ENCODE peak calls at places on chromosomes 16 and 17, in ten cellular contexts. C is transverse colon, A is HL-60, F is sigmoid colon, J is HCT116, Y is stomach, W is GM23338, B is Panc1, P is SK-N-SH, O is spleen. G is an unnamed sample.

GRCh38 chr16:10039220-10040096 is 142.8 kb downstream of the GRIN2A start:
- DNase-seq in C (no peak), A (peak; percentile 10), F (no peak), J (no peak), Y (no peak), W (peak; percentile 75), B (no peak), P (peak; percentile 77), O (no peak), G (no peak)

GRCh38 chr16:31352344-31353115 is 2.4 kb upstream of the ITGAX start:
- DNase-seq in C (no peak), A (peak; percentile 72), F (peak; percentile 59), J (no peak), Y (no peak), W (no peak), B (no peak), P (no peak), O (no peak), G (no peak)

GRCh38 chr16:89796104-89796503 is 20.3 kb downstream of the FANCA start:
- DNase-seq in C (no peak), A (no peak), F (no peak), J (no peak), Y (no peak), W (no peak), B (no peak), P (no peak), O (no peak), G (no peak)

GRCh38 chr16:88854306-88855111 is 2.2 kb downstream of the GALNS start:
- DNase-seq in C (peak; percentile 27), A (peak; percentile 27), F (no peak), J (no peak), Y (no peak), W (no peak), B (no peak), P (no peak), O (peak; percentile 87), G (no peak)

GRCh38 chr16:68136515-68136914 is 51.3 kb downstream of the NFATC3 start:
- DNase-seq in C (no peak), A (no peak), F (no peak), J (no peak), Y (no peak), W (no peak), B (no peak), P (no peak), O (no peak), G (no peak)

GRCh38 chr16:77197747-77198146 is 1.5 kb upstream of the SYCE1L start:
- DNase-seq in C (no peak), A (no peak), F (no peak), J (no peak), Y (no peak), W (no peak), B (no peak), P (no peak), O (no peak), G (no peak)

GRCh38 chr16:80899804-80900592 is 95.6 kb upstream of the CDYL2 start:
- DNase-seq in C (peak; percentile 39), A (no peak), F (peak; percentile 84), J (no peak), Y (peak; percentile 96), W (no peak), B (no peak), P (peak; percentile 68), O (no peak), G (peak; percentile 83)

GRCh38 chr16:75621170-75621477 is 2.0 kb downstream of the ADAT1 start:
- DNase-seq in C (no peak), A (no peak), F (no peak), J (no peak), Y (no peak), W (peak; percentile 51), B (no peak), P (peak; percentile 56), O (no peak), G (no peak)

GRCh38 chr16:30349695-30350094 is 5.4 kb downstream of the CD2BP2 start:
- DNase-seq in C (peak; percentile 9), A (no peak), F (no peak), J (no peak), Y (no peak), W (no peak), B (no peak), P (no peak), O (peak; percentile 30), G (no peak)

GRCh38 chr16:30351586-30352419 is 3.3 kb downstream of the CD2BP2 start:
- DNase-seq in C (peak; percentile 61), A (no peak), F (peak; percentile 94), J (peak; percentile 39), Y (peak; percentile 92), W (no peak), B (no peak), P (no peak), O (peak; percentile 49), G (peak; percentile 86)

GRCh38 chr16:30351001-30351441 is 4.1 kb downstream of the CD2BP2 start:
- DNase-seq in C (no peak), A (no peak), F (no peak), J (no peak), Y (no peak), W (no peak), B (no peak), P (no peak), O (peak; percentile 63), G (no peak)

GRCh38 chr16:30348929-30349328 is 6.2 kb downstream of the CD2BP2 start:
- DNase-seq in C (peak; percentile 3), A (no peak), F (no peak), J (no peak), Y (no peak), W (no peak), B (no peak), P (no peak), O (peak; percentile 6), G (no peak)

DNA sequence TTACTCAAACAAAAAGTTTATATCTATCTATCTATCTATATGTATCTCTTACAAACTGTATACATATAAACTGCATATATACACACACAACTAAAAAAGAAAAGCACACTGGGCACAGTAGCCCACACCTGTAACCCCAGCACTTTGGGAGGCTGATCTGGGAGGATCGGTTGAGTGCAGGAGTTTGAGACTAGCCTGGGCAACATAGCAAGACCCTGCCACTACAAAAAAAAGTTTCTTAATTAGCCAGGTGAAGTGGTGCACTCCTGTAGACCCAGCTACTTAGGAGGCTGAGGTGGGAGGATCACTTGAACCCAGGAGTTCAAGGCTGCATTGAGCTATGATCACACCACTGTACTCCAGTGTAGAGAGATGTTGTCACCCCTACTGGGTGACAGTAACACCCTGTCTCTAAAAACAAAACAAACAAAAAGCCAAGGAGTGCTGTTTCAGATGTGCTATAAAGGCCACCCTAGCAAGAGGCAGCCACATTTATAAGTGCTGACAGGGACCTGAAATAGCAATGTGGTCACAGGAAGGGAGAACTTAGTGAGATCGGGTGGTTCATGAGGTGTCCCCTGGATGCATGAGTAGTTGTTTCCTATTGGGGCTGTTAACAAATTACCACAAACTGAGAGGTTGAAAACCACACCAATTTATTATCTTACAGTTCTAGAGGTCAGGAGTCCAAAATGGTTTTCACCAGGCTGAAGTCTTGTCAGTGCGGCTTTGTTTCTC is 4.8 kb downstream of the CD2BP2 start:
- DNase-seq in C (peak; percentile 2), A (no peak), F (no peak), J (no peak), Y (no peak), W (no peak), B (no peak), P (no peak), O (peak; percentile 6), G (no peak)
- TF ChIP-seq POLR2AphosphoS5 in C (peak; percentile 18), A (no peak), F (no peak), J (no peak), Y (no peak), W (no peak), B (peak; percentile 27), P (no peak), O (no peak), G (no peak)

GRCh38 chr16:14678748-14679497 is 15.2 kb downstream of the PLA2G10 start:
- DNase-seq in C (no peak), A (no peak), F (no peak), J (no peak), Y (no peak), W (no peak), B (no peak), P (no peak), O (no peak), G (no peak)

GRCh38 chr16:14682121-14682520 is 12.0 kb downstream of the PLA2G10 start:
- DNase-seq in C (no peak), A (no peak), F (no peak), J (no peak), Y (no peak), W (no peak), B (no peak), P (no peak), O (no peak), G (no peak)

GRCh38 chr16:14676633-14677032 is 17.5 kb downstream of the PLA2G10 start:
- DNase-seq in C (no peak), A (no peak), F (no peak), J (no peak), Y (no peak), W (no peak), B (no peak), P (no peak), O (no peak), G (no peak)

GRCh38 chr16:14677627-14678026 is 16.5 kb downstream of the PLA2G10 start:
- DNase-seq in C (no peak), A (no peak), F (no peak), J (no peak), Y (no peak), W (no peak), B (no peak), P (no peak), O (no peak), G (no peak)

GRCh38 chr16:14681115-14681514 is 13.0 kb downstream of the PLA2G10 start:
- DNase-seq in C (no peak), A (no peak), F (no peak), J (no peak), Y (no peak), W (no peak), B (no peak), P (no peak), O (no peak), G (no peak)
- H3K27ac ChIP-seq in C (no peak overlapping the region), A (no peak overlapping the region), F (no peak overlapping the region), J (no peak overlapping the region), Y (no peak overlapping the region), W (no peak overlapping the region), B (no peak overlapping the region), P (no peak overlapping the region), O (no peak overlapping the region), G (no peak overlapping the region)

DNA sequence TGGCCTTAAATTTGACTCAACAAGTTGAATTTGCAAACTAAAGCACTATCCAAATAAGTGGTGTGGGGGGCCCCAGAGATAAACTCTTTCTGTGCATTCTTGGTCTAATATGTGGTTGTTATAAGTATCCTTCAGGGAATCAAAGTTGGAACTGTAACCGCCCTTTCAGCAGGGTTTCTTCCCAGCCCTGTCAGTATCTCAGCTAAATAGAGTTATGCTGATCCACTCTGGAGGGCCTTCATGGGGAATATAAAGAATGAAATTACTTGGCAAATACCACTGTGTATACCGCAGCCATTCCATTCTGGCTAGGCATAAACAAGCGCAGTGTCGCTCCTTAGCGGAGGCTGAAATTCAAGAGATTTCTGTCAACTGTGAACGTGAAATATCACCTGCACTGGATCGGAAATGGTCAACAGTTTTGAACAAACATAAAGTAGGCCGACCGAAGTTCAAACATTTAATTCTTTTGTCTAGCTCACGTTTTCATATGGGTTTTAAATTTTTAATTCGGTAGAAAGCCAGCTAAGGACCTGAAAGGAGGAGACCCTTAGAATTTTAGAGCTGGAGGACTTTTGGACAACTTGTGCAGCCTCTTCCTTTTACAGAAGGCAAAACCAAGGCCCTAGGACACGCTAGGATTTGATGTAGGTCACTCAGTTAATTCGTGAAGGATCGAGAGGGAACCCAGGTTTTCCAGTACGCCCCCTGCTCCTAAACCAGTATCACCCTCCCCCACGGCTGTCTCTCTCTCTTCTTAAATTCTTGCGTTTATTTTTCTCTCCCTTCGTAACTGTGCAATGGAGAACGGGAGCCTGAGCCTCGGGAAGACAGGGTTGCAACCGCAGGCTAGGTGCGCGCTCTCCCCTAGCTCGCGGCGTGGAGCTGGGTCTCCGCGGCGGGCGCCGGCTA is 74.7 kb downstream of the CHD9 start:
- DNase-seq in C (no peak), A (no peak), F (no peak), J (no peak), Y (no peak), W (peak; percentile 45), B (no peak), P (peak; percentile 12), O (no peak), G (peak; percentile 21)
- TF ChIP-seq POLR2AphosphoS5 in C (no peak), A (no peak), F (no peak), J (no peak), Y (no peak), W (no peak), B (no peak), P (no peak), O (no peak), G (peak; percentile 8)

GRCh38 chr17:44763170-44763569 is 4.4 kb downstream of the ADAM11 start:
- DNase-seq in C (no peak), A (no peak), F (no peak), J (no peak), Y (no peak), W (no peak), B (no peak), P (no peak), O (no peak), G (no peak)
- H3K27ac ChIP-seq in C (no peak overlapping the region), A (no peak overlapping the region), F (no peak overlapping the region), J (no peak overlapping the region), Y (no peak overlapping the region), W (no peak overlapping the region), B (no peak overlapping the region), P (no peak overlapping the region), O (no peak overlapping the region), G (no peak overlapping the region)